ENCODE peak calls at places on chromosomes 1 and 21, in eight cellular contexts. S, Y, M, N, G, D, F and J are unnamed samples.

GRCh38 chr1:202207292-202207691 is 13.7 kb downstream of the LGR6 start:
- DNase-seq in S (no peak), Y (no peak), M (no peak), N (peak), G (no peak), D (no peak), F (no peak), J (no peak)

GRCh38 chr1:36157973-36158826 is 2.2 kb downstream of the MAP7D1 start:
- DNase-seq in S (no peak), Y (no peak), M (no peak), N (no peak), G (no peak), D (no peak), F (no peak), J (no peak)

GRCh38 chr1:2392071-2392442 is 416 bp downstream of the RER1 start:
- DNase-seq in S (no peak), Y (no peak), M (no peak), N (no peak), G (peak), D (no peak), F (no peak), J (no peak)

GRCh38 chr1:20486457-20487235 is 636 bp upstream of the CAMK2N1 start:
- DNase-seq in S (no peak), Y (no peak), M (no peak), N (no peak), G (no peak), D (peak), F (no peak), J (no peak)

GRCh38 chr21:25509862-25510261 is 97.4 kb downstream of the MRPL39 start:
- DNase-seq in S (no peak), Y (no peak), M (no peak), N (no peak), G (peak), D (no peak), F (no peak), J (no peak)

GRCh38 chr1:30284728-30285460 is 438.5 kb downstream of the MATN1 start:
- DNase-seq in S (no peak), Y (no peak), M (no peak), N (no peak), G (no peak), D (no peak), F (no peak), J (no peak)

GRCh38 chr21:31132574-31133242 is 94.4 kb upstream of the KRTAP19-8 start:
- DNase-seq in S (peak), Y (peak), M (peak), N (peak), G (no peak), D (no peak), F (no peak), J (peak)

GRCh38 chr1:43951021-43951985 is 4.6 kb downstream of the IPO13 start:
- DNase-seq in S (no peak), Y (no peak), M (no peak), N (no peak), G (no peak), D (no peak), F (no peak), J (no peak)

GRCh38 chr1:9700340-9700739 is 48.8 kb downstream of the PIK3CD start:
- DNase-seq in S (no peak), Y (no peak), M (no peak), N (peak), G (no peak), D (no peak), F (no peak), J (no peak)

GRCh38 chr21:33937931-33938339 is 22.3 kb upstream of the ATP5PO start:
- DNase-seq in S (no peak), Y (peak), M (peak), N (no peak), G (no peak), D (no peak), F (no peak), J (no peak)

GRCh38 chr1:215672482-215672881 is 105.4 kb downstream of the KCTD3 start:
- DNase-seq in S (no peak), Y (no peak), M (no peak), N (no peak), G (no peak), D (no peak), F (no peak), J (no peak)

GRCh38 chr1:163824006-163824405 is 502.3 kb downstream of the NUF2 start:
- DNase-seq in S (no peak), Y (no peak), M (no peak), N (peak), G (no peak), D (no peak), F (no peak), J (no peak)

GRCh38 chr1:117467336-117467735 is 100.1 kb downstream of the MAN1A2 start:
- DNase-seq in S (no peak), Y (no peak), M (no peak), N (no peak), G (no peak), D (no peak), F (no peak), J (no peak)

GRCh38 chr21:33135925-33136324 is 66.0 kb downstream of the OLIG1 start:
- DNase-seq in S (no peak), Y (no peak), M (no peak), N (no peak), G (no peak), D (no peak), F (no peak), J (no peak)

GRCh38 chr1:54153548-54154439 is 994 bp upstream of the CDCP2 start:
- DNase-seq in S (peak), Y (no peak), M (no peak), N (peak), G (no peak), D (peak), F (peak), J (no peak)

GRCh38 chr1:228084325-228084724 is 1.8 kb downstream of the ARF1 start:
- DNase-seq in S (peak), Y (no peak), M (no peak), N (peak), G (no peak), D (no peak), F (no peak), J (no peak)

GRCh38 chr1:228377664-228378452 is 28.8 kb downstream of the TRIM11 start:
- DNase-seq in S (no peak), Y (no peak), M (no peak), N (no peak), G (no peak), D (peak), F (no peak), J (no peak)

GRCh38 chr1:171566467-171566866 is 55.6 kb upstream of the MYOCOS start:
- DNase-seq in S (no peak), Y (no peak), M (no peak), N (no peak), G (no peak), D (no peak), F (no peak), J (no peak)

GRCh38 chr1:230243583-230244377 is 176.7 kb downstream of the GALNT2 start:
- DNase-seq in S (no peak), Y (no peak), M (no peak), N (peak), G (no peak), D (no peak), F (no peak), J (no peak)

GRCh38 chr1:241706967-241707366 is 54.9 kb downstream of the WDR64 start:
- DNase-seq in S (no peak), Y (no peak), M (no peak), N (no peak), G (no peak), D (no peak), F (no peak), J (no peak)

GRCh38 chr1:110879758-110880606 is 7.0 kb downstream of the CD53 start:
- DNase-seq in S (peak), Y (peak), M (peak), N (no peak), G (no peak), D (no peak), F (no peak), J (no peak)

GRCh38 chr1:36087233-36088123 is 1.2 kb upstream of the ADPRS start:
- DNase-seq in S (no peak), Y (no peak), M (no peak), N (no peak), G (no peak), D (no peak), F (no peak), J (no peak)

GRCh38 chr21:45254557-45254930 is 33.2 kb downstream of the POFUT2 start:
- DNase-seq in S (no peak), Y (no peak), M (no peak), N (no peak), G (no peak), D (no peak), F (no peak), J (no peak)

GRCh38 chr1:33410091-33410701 is 20.7 kb downstream of the PHC2 start:
- DNase-seq in S (no peak), Y (no peak), M (no peak), N (peak), G (no peak), D (no peak), F (peak), J (no peak)

GRCh38 chr21:37587635-37588177 is 221.1 kb downstream of the DYRK1A start:
- DNase-seq in S (no peak), Y (no peak), M (no peak), N (no peak), G (no peak), D (no peak), F (no peak), J (no peak)

GRCh38 chr1:168903237-168903830 is 174.3 kb upstream of the DPT start:
- DNase-seq in S (no peak), Y (no peak), M (no peak), N (no peak), G (no peak), D (no peak), F (no peak), J (no peak)

GRCh38 chr1:229007167-229007566 is 263.7 kb upstream of the RAB4A start:
- DNase-seq in S (no peak), Y (no peak), M (no peak), N (no peak), G (no peak), D (no peak), F (no peak), J (no peak)

GRCh38 chr1:64495878-64496277 is 25.9 kb downstream of the CACHD1 start:
- DNase-seq in S (no peak), Y (no peak), M (no peak), N (no peak), G (no peak), D (no peak), F (no peak), J (no peak)

GRCh38 chr21:44090332-44090731 is 16.9 kb upstream of the PWP2 start:
- DNase-seq in S (no peak), Y (no peak), M (no peak), N (no peak), G (peak), D (no peak), F (no peak), J (no peak)

GRCh38 chr1:238606896-238607295 is 716.2 kb upstream of the ZP4 start:
- DNase-seq in S (peak), Y (no peak), M (no peak), N (peak), G (no peak), D (no peak), F (no peak), J (no peak)

GRCh38 chr1:169024800-169025253 is 81.7 kb upstream of the ATP1B1 start:
- DNase-seq in S (no peak), Y (no peak), M (no peak), N (no peak), G (no peak), D (no peak), F (no peak), J (peak)

GRCh38 chr1:108051625-108052382 is 86.8 kb upstream of the VAV3 start:
- DNase-seq in S (no peak), Y (no peak), M (no peak), N (no peak), G (no peak), D (peak), F (no peak), J (no peak)

GRCh38 chr1:111204211-111204883 is 3.9 kb upstream of the DENND2D start:
- DNase-seq in S (peak), Y (no peak), M (peak), N (no peak), G (peak), D (peak), F (no peak), J (no peak)

GRCh38 chr1:39491146-39491921 is at the start of gene BMP8A:
- DNase-seq in S (no peak), Y (peak), M (peak), N (no peak), G (peak), D (peak), F (no peak), J (peak)

GRCh38 chr1:236175642-236176336 is 33.5 kb downstream of the GPR137B start:
- DNase-seq in S (no peak), Y (no peak), M (no peak), N (no peak), G (peak), D (no peak), F (no peak), J (no peak)

GRCh38 chr1:79041666-79042065 is 35.1 kb upstream of the ADGRL4 start:
- DNase-seq in S (no peak), Y (no peak), M (no peak), N (no peak), G (no peak), D (no peak), F (no peak), J (no peak)

GRCh38 chr1:4695241-4695640 is 40.8 kb downstream of the AJAP1 start:
- DNase-seq in S (no peak), Y (no peak), M (no peak), N (no peak), G (no peak), D (no peak), F (no peak), J (no peak)

GRCh38 chr1:12454406-12455391 is 163.3 kb downstream of the DHRS3 start:
- DNase-seq in S (no peak), Y (no peak), M (no peak), N (peak), G (no peak), D (no peak), F (no peak), J (no peak)